ENCODE peak calls at places on chromosome 21, in six cellular contexts. X is ascending aorta, M is HCT116, W is adrenal gland, C is osteocyte, N is A549. S is an unnamed sample.
A peak's percentile ranks its signal among the peaks of the same experiment; 100 is the strongest.

GRCh38 chr21:14889080-14889805 is 175.6 kb downstream of the NRIP1 start:
- DNase-seq in W (no peak), X (no peak), C (no peak), M (no peak), N (no peak), S (no peak)

GRCh38 chr21:15192243-15192642 is 127.4 kb upstream of the NRIP1 start:
- DNase-seq in N (peak; percentile 71), C (no peak), M (no peak), X (no peak), W (no peak), S (no peak)

GRCh38 chr21:14603202-14603601 is 57.1 kb upstream of the SAMSN1 start:
- DNase-seq in C (no peak), N (no peak), M (no peak), X (no peak), W (no peak), S (no peak)

GRCh38 chr21:14589855-14590563 is 43.9 kb upstream of the SAMSN1 start:
- DNase-seq in W (no peak), C (no peak), N (no peak), M (no peak), X (no peak), S (no peak)

GRCh38 chr21:27206368-27206982 is 239.6 kb upstream of the ADAMTS5 start:
- DNase-seq in W (no peak), N (no peak), X (no peak), M (no peak), C (no peak), S (no peak)

GRCh38 chr21:29581393-29581792 is 282.7 kb downstream of the BACH1 start:
- DNase-seq in N (no peak), X (no peak), W (no peak), M (no peak), C (no peak), S (no peak)

GRCh38 chr21:28325618-28326017 is 667.1 kb downstream of the LTN1 start:
- DNase-seq in N (no peak), W (no peak), X (no peak), M (no peak), C (no peak), S (no peak)

GRCh38 chr21:26966978-26967913 is at the start of gene ADAMTS5:
- DNase-seq in M (no peak), N (no peak), C (peak; percentile 89), W (no peak), X (peak; percentile 70), S (peak; percentile 72)

GRCh38 chr21:21034046-21034445 is 35.8 kb downstream of the NCAM2 start:
- DNase-seq in C (no peak), N (no peak), W (no peak), M (no peak), X (no peak), S (no peak)

GRCh38 chr21:44255519-44255981 is 6.1 kb downstream of the DNMT3L start:
- DNase-seq in C (no peak), W (no peak), M (no peak), X (no peak), N (no peak), S (no peak)

GRCh38 chr21:44337428-44337827 is 1.8 kb downstream of the CFAP410 start:
- DNase-seq in X (no peak), W (no peak), N (no peak), M (no peak), C (no peak), S (no peak)

GRCh38 chr21:31760931-31761330 is 29.0 kb upstream of the SCAF4 start:
- DNase-seq in C (no peak), N (no peak), M (no peak), W (no peak), X (no peak), S (no peak)

GRCh38 chr21:40386301-40386911 is 460.6 kb downstream of the DSCAM start:
- DNase-seq in M (no peak), N (peak; percentile 14), X (no peak), C (no peak), W (peak; percentile 81), S (peak; percentile 69)

GRCh38 chr21:40052276-40052675 is 185.0 kb downstream of the PCP4 start:
- DNase-seq in X (no peak), M (no peak), C (no peak), W (no peak), N (no peak), S (no peak)

GRCh38 chr21:16370176-16370575 is 640.4 kb downstream of the USP25 start:
- DNase-seq in C (no peak), X (no peak), W (no peak), N (no peak), M (no peak), S (no peak)

GRCh38 chr21:34702341-34702807 is 33.6 kb downstream of the CLIC6 start:
- DNase-seq in W (no peak), M (no peak), N (no peak), X (peak; percentile 83), C (no peak), S (no peak)

GRCh38 chr21:43270800-43271261 is 102.0 kb downstream of the CRYAA start:
- DNase-seq in M (no peak), N (no peak), W (peak; percentile 95), C (no peak), X (no peak), S (no peak)

GRCh38 chr21:43864806-43865470 is at the start of gene AGPAT3:
- DNase-seq in W (no peak), M (no peak), X (no peak), N (no peak), C (no peak), S (no peak)

GRCh38 chr21:39869141-39869818 is 2.0 kb downstream of the PCP4 start:
- DNase-seq in M (no peak), X (no peak), N (no peak), W (peak; percentile 64), C (no peak), S (no peak)

GRCh38 chr21:20822559-20823133 is 175.6 kb upstream of the NCAM2 start:
- DNase-seq in W (no peak), C (no peak), M (no peak), N (no peak), X (no peak), S (no peak)

GRCh38 chr21:35011681-35012080 is 37.4 kb downstream of the RUNX1 start:
- DNase-seq in M (no peak), N (no peak), X (no peak), W (no peak), C (no peak), S (no peak)

GRCh38 chr21:28793043-28793442 is 199.6 kb downstream of the LTN1 start:
- DNase-seq in X (no peak), W (no peak), M (no peak), C (no peak), N (peak; percentile 1), S (no peak)

GRCh38 chr21:35398366-35398982 is 349.4 kb upstream of the RUNX1 start:
- DNase-seq in C (no peak), W (no peak), X (no peak), M (no peak), N (no peak), S (no peak)

GRCh38 chr21:28991861-28992525 is 684 bp downstream of the LTN1 start:
- DNase-seq in C (no peak), M (no peak), X (no peak), W (no peak), N (no peak), S (no peak)

GRCh38 chr21:35226960-35227741 is 178.0 kb upstream of the RUNX1 start:
- DNase-seq in M (no peak), C (no peak), W (no peak), N (no peak), X (no peak), S (no peak)

GRCh38 chr21:22374218-22374969 is 1376.2 kb downstream of the NCAM2 start:
- DNase-seq in X (no peak), M (no peak), C (no peak), W (no peak), N (no peak), S (no peak)

GRCh38 chr21:29175408-29176147 is 45.1 kb downstream of the MAP3K7CL start:
- DNase-seq in X (no peak), M (no peak), N (peak; percentile 66), W (no peak), C (no peak), S (no peak)

GRCh38 chr21:41162111-41162510 is 5.8 kb upstream of the BACE2 start:
- DNase-seq in N (no peak), W (no peak), C (no peak), M (no peak), X (no peak), S (no peak)

DNA sequence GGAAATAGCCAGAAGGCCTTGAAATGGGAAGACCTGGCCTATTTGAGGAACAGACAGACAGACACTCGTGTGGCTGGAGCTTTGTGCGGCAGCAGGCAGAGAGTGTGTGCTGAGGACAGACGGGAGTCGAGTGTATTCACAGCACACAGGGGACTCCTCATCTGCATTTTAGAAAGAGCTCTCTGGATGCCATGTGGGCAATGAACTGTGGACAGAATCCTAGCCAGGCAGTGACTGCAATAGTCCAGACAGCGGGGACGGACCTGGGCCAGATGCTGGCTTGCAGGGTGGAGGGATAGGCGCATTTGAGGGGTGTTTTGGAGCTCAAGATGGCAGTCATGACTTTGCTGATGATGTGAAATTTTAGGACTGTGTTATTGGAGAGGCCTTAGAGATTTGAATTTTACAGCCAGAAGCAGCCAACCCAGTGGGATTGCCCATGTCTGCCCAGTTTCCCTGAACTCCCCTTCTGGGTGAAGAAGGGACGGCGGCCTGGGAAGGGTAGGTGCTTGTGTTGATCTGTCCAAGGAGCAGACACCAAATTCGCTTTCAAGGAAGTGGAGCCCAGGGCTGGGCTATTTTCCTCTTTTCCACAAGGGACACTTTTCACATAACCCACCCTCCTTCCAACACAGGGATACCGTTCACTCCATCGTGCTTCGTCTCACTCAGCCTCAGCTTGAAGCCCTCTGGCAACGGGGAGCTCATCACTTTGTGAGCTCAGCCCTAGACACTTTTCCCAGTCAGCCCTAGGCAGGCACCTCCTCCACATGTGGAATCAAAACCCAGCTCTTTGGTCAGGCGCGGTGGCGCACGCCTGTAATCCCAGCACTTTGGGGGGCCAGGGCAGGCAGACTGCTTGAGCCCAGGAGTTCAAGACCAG is 43.8 kb downstream of the CHAF1B start:
- DNase-seq in C (no peak), X (no peak), M (no peak), N (no peak), W (no peak), S (no peak)
- TF ChIP-seq CTCF in C (no peak), X (no peak), M (no peak), N (no peak), W (no peak), S (no peak)

GRCh38 chr21:17512245-17513213 is at the start of gene CXADR:
- DNase-seq in M (peak; percentile 71), C (no peak), X (no peak), N (peak; percentile 81), W (peak; percentile 82), S (peak; percentile 94)
- TF ChIP-seq CTCF in M (peak; percentile 41), C (peak; percentile 55), X (peak; percentile 33), N (peak; percentile 40), W (peak; percentile 57), S (peak; percentile 89)

DNA sequence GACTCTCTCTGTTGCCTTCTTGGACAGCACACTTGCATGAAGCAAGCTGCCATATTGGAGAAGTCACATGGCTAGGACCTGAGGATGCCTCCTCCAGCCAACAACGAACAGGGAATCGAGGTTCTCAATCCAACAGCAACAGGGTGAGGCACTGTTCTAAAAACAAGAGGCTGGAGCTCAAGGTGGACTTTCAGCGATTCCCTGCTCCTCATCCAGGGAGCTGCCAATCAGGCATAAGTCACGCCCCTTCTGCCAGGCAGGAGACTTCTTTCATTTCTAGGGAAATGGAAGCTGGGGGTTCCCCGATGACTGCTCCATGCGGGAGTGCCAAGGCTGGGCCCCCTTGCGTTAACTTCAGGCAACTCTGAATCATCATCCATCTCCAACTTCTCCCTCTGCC is 22.7 kb upstream of the IFNAR1 start:
- DNase-seq in W (no peak), N (no peak), X (peak; percentile 60), M (no peak), C (no peak), S (no peak)
- TF ChIP-seq CTCF in W (no peak), N (no peak), X (no peak), M (no peak), C (no peak), S (no peak)

GRCh38 chr21:45555251-45555556 is 13.0 kb upstream of the SLC19A1 start:
- DNase-seq in C (no peak), W (no peak), X (no peak), M (no peak), N (no peak), S (no peak)
- TF ChIP-seq CTCF in C (no peak), W (no peak), X (no peak), M (no peak), N (no peak), S (no peak)

S was measured in type B pancreatic cell.